ENCODE peak calls at places on chromosome 1, in six cellular contexts. K, Y, L, F, S and Z are unnamed samples.

GRCh38 chr1:6450005-6450450 is 15.9 kb downstream of the TNFRSF25 start:
- DNase-seq in K (no peak), Y (no peak), L (no peak), F (no peak), S (no peak), Z (no peak)

GRCh38 chr1:2294033-2294640 is 66.0 kb downstream of the SKI start:
- DNase-seq in K (no peak), Y (no peak), L (no peak), F (peak), S (no peak), Z (peak)

GRCh38 chr1:53640696-53641065 is 98.3 kb downstream of the GLIS1 start:
- DNase-seq in K (no peak), Y (no peak), L (no peak), F (no peak), S (no peak), Z (no peak)

GRCh38 chr1:15304708-15305326 is 57.8 kb downstream of the FHAD1 start:
- DNase-seq in K (peak), Y (peak), L (no peak), F (peak), S (peak), Z (peak)

GRCh38 chr1:3213730-3214129 is 144.7 kb downstream of the PRDM16 start:
- DNase-seq in K (no peak), Y (no peak), L (peak), F (no peak), S (no peak), Z (no peak)

GRCh38 chr1:12546771-12547585 is 71.0 kb downstream of the DHRS3 start:
- DNase-seq in K (no peak), Y (no peak), L (no peak), F (peak), S (no peak), Z (no peak)

GRCh38 chr1:172498858-172499257 is 34.1 kb upstream of the SUCO start:
- DNase-seq in K (no peak), Y (no peak), L (no peak), F (no peak), S (no peak), Z (no peak)

GRCh38 chr1:206633708-206634121 is 1.6 kb upstream of the DYRK3 start:
- DNase-seq in K (no peak), Y (no peak), L (peak), F (peak), S (no peak), Z (peak)

GRCh38 chr1:81781749-81782148 is 19.0 kb upstream of the ADGRL2 start:
- DNase-seq in K (no peak), Y (no peak), L (no peak), F (no peak), S (no peak), Z (no peak)

GRCh38 chr1:55718758-55719671 is 503.9 kb upstream of the USP24 start:
- DNase-seq in K (no peak), Y (no peak), L (peak), F (peak), S (no peak), Z (peak)

GRCh38 chr1:242019018-242019417 is 20.1 kb upstream of the MAP1LC3C start:
- DNase-seq in K (no peak), Y (no peak), L (no peak), F (peak), S (no peak), Z (no peak)

GRCh38 chr1:66532798-66533783 is 862 bp upstream of the SGIP1 start:
- DNase-seq in K (no peak), Y (peak), L (peak), F (peak), S (peak), Z (peak)

GRCh38 chr1:153583976-153584375 is 18.3 kb upstream of the S100A2 start:
- DNase-seq in K (no peak), Y (no peak), L (no peak), F (no peak), S (no peak), Z (peak)

GRCh38 chr1:116232989-116233514 is 121.9 kb downstream of the MAB21L3 start:
- DNase-seq in K (no peak), Y (no peak), L (peak), F (no peak), S (no peak), Z (no peak)